ENCODE peak calls at places on chromosomes 13 and 19, in five cellular contexts. N, C, T, S and D are unnamed samples.

GRCh38 chr19:33271246-33272021 is 30.9 kb downstream of the CEBPA start:
- ATAC-seq in N (no peak), T (no peak), S (no peak), C (no peak), D (no peak)

GRCh38 chr13:104015646-104016396 is 949.6 kb upstream of the SLC10A2 start:
- ATAC-seq in C (no peak), T (no peak), N (no peak), S (no peak), D (no peak)

GRCh38 chr19:58559275-58560006 is 1.0 kb upstream of the UBE2M start:
- ATAC-seq in S (peak), N (peak), T (peak), C (peak), D (peak)

GRCh38 chr13:113178070-113178895 is 19.8 kb downstream of the PROZ start:
- ATAC-seq in S (no peak), T (no peak), N (no peak), C (no peak), D (no peak)

GRCh38 chr13:77009011-77009410 is 17.1 kb downstream of the CLN5 start:
- ATAC-seq in N (no peak), C (peak), T (no peak), S (no peak), D (no peak)

GRCh38 chr19:6030214-6030507 is 52.2 kb upstream of the RANBP3 start:
- ATAC-seq in C (no peak), S (no peak), N (peak), T (no peak), D (no peak)

GRCh38 chr13:33644607-33645543 is 173.1 kb upstream of the RFC3 start:
- ATAC-seq in N (peak), S (no peak), T (no peak), C (peak), D (peak)

GRCh38 chr13:36131931-36132297 is 732 bp upstream of the DCLK1 start:
- ATAC-seq in S (no peak), C (no peak), T (no peak), N (peak), D (peak)

GRCh38 chr13:30757026-30757425 is 21.7 kb downstream of the ALOX5AP start:
- ATAC-seq in T (no peak), C (no peak), N (no peak), S (no peak), D (no peak)

GRCh38 chr13:73741742-73742141 is 392.5 kb downstream of the KLF12 start:
- ATAC-seq in S (no peak), N (no peak), T (peak), C (no peak), D (no peak)

GRCh38 chr13:95676100-95676774 is 702 bp upstream of the DNAJC3 start:
- ATAC-seq in T (peak), C (peak), N (no peak), S (peak), D (no peak)

GRCh38 chr13:77714119-77714755 is 16.8 kb downstream of the SLAIN1 start:
- ATAC-seq in N (no peak), T (no peak), C (peak), S (no peak), D (no peak)

GRCh38 chr13:109836629-109837607 is 50.5 kb upstream of the IRS2 start:
- ATAC-seq in S (no peak), N (peak), C (peak), T (peak), D (no peak)

GRCh38 chr19:52658595-52658994 is 20.4 kb upstream of the ZNF83 start:
- ATAC-seq in T (peak), N (no peak), C (no peak), S (no peak), D (no peak)

GRCh38 chr13:44199627-44200207 is 173.9 kb upstream of the SERP2 start:
- ATAC-seq in S (no peak), N (peak), T (no peak), C (no peak), D (peak)

GRCh38 chr13:106210327-106210726 is 325.1 kb downstream of the EFNB2 start:
- ATAC-seq in S (no peak), N (no peak), T (no peak), C (no peak), D (no peak)

GRCh38 chr13:73861136-73861535 is 273.1 kb downstream of the KLF12 start:
- ATAC-seq in S (no peak), N (no peak), C (no peak), T (no peak), D (no peak)

GRCh38 chr19:50874185-50874584 is 946 bp downstream of the KLK2 start:
- ATAC-seq in N (no peak), S (no peak), C (no peak), T (no peak), D (no peak)

GRCh38 chr19:15479391-15480345 is at the start of gene PGLYRP2:
- ATAC-seq in T (peak), C (peak), N (peak), S (peak), D (no peak)

GRCh38 chr19:33693678-33694077 is 71.9 kb downstream of the CHST8 start:
- ATAC-seq in T (no peak), C (no peak), N (no peak), S (no peak), D (no peak)

GRCh38 chr13:94435604-94436226 is 43.8 kb downstream of the DCT start:
- ATAC-seq in N (peak), S (peak), T (peak), C (peak), D (peak)

GRCh38 chr19:4889034-4889825 is 13.5 kb downstream of the ARRDC5 start:
- ATAC-seq in S (peak), N (no peak), C (no peak), T (no peak), D (no peak)

GRCh38 chr13:42996584-42996983 is 4.5 kb upstream of the EPSTI1 start:
- ATAC-seq in T (no peak), S (no peak), N (no peak), C (no peak), D (no peak)

GRCh38 chr13:100842136-100842535 is 167.5 kb upstream of the TMTC4 start:
- ATAC-seq in C (no peak), S (no peak), N (no peak), T (no peak), D (no peak)

GRCh38 chr13:79457948-79458347 is 23.0 kb upstream of the NDFIP2 start:
- ATAC-seq in C (peak), S (peak), T (no peak), N (peak), D (no peak)

GRCh38 chr13:99192480-99192879 is 8.2 kb upstream of the UBAC2 start:
- ATAC-seq in T (no peak), C (peak), S (no peak), N (no peak), D (no peak)

GRCh38 chr13:114226699-114227323 is 7.9 kb upstream of the CDC16 start:
- ATAC-seq in C (peak), N (peak), T (peak), S (peak), D (peak)

GRCh38 chr13:44809152-44809551 is 180.1 kb downstream of the NUFIP1 start:
- ATAC-seq in S (no peak), T (no peak), C (no peak), N (peak), D (no peak)

GRCh38 chr19:53057904-53058579 is 13.5 kb downstream of the ERVV-2 start:
- ATAC-seq in C (no peak), S (no peak), T (no peak), N (no peak), D (no peak)

GRCh38 chr13:20145521-20145920 is 15.3 kb downstream of the GJA3 start:
- ATAC-seq in N (no peak), T (no peak), C (no peak), S (no peak), D (no peak)

GRCh38 chr13:23753523-23753922 is 135.7 kb downstream of the MIPEP start:
- ATAC-seq in N (no peak), T (peak), S (no peak), C (peak), D (no peak)

GRCh38 chr19:51440846-51441409 is 17.3 kb downstream of the SIGLEC8 start:
- ATAC-seq in C (peak), T (no peak), S (peak), N (no peak), D (no peak)

GRCh38 chr13:92260363-92260762 is 861.9 kb downstream of the GPC5 start:
- ATAC-seq in N (no peak), C (no peak), S (no peak), T (no peak), D (no peak)

GRCh38 chr13:73722120-73722519 is 412.1 kb downstream of the KLF12 start:
- ATAC-seq in C (peak), S (no peak), N (no peak), T (peak), D (no peak)

GRCh38 chr13:26503826-26504594 is 53.5 kb upstream of the WASF3 start:
- ATAC-seq in C (no peak), S (no peak), T (no peak), N (no peak), D (no peak)

GRCh38 chr19:1841209-1841924 is 6.9 kb downstream of the REXO1 start:
- ATAC-seq in T (peak), C (no peak), S (peak), N (no peak), D (no peak)
- H3K4me3 ChIP-seq in T (peak), C (no peak), S (peak), N (peak), D (peak)

GRCh38 chr19:13794752-13795589 is at the start of gene ZSWIM4:
- ATAC-seq in S (peak), T (peak), N (peak), C (peak), D (peak)
- TF ChIP-seq EP300 in S (no peak), T (no peak), N (no peak), C (no peak), D (no peak)

GRCh38 chr19:16618248-16618647 is 9.8 kb downstream of the MED26 start:
- ATAC-seq in N (no peak), T (no peak), C (peak), S (no peak), D (no peak)
- TF ChIP-seq POLR2AphosphoS5 in N (no peak), T (no peak), C (peak), S (no peak), D (no peak)

GRCh38 chr19:7191946-7192691 is 102.1 kb downstream of the INSR start:
- ATAC-seq in C (peak), N (no peak), T (no peak), S (no peak), D (no peak)
- H3K4me3 ChIP-seq in C (peak), N (no peak), T (no peak), S (no peak), D (no peak)

GRCh38 chr19:31578326-31578725 is 229.1 kb upstream of the TSHZ3 start:
- ATAC-seq in N (no peak), C (no peak), T (no peak), S (no peak), D (no peak)

GRCh38 chr19:31568724-31569123 is 219.5 kb upstream of the TSHZ3 start:
- ATAC-seq in C (no peak), S (no peak), T (no peak), N (no peak), D (no peak)

GRCh38 chr19:31572671-31573298 is 223.5 kb upstream of the TSHZ3 start:
- ATAC-seq in T (no peak), S (no peak), C (no peak), N (no peak), D (no peak)

GRCh38 chr19:31570718-31571117 is 221.5 kb upstream of the TSHZ3 start:
- ATAC-seq in S (no peak), T (no peak), C (no peak), N (no peak), D (no peak)

GRCh38 chr19:31574251-31574973 is 225.2 kb upstream of the TSHZ3 start:
- ATAC-seq in N (no peak), T (no peak), C (no peak), S (no peak), D (no peak)
- TF ChIP-seq EP300 in N (no peak), T (no peak), C (no peak), S (no peak), D (no peak)

DNA sequence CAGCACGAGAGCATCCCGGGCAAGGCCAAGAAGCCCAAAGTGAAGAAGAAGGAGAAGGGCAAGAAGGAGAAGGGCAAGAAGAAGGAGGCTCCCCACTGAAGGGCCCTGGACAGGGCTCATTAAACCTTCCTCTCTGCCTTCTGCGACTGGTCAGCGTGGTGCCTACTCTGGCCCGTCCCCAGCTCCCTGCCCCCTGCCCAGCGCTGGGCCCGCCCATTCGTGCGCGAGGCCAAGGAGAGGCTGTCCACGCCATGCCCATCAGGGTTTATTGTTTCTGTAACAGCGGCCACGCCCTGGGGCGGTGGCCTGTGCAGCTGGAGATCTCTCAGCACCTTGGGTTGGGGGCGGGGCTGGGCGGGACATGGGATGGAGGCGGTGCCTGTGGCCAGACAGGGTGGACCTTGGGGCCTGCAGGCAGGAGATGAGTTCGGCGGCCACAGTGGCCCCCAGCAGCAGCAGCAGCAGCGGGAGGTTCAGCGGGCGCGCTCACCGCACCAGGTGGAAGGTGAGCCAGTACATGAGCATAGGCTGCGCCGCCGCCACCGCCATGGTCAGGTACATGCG is 897 bp downstream of the C19orf33 start:
- ATAC-seq in T (peak), C (no peak), S (peak), N (peak), D (peak)
- TF ChIP-seq POLR2AphosphoS5 in T (no peak), C (no peak), S (peak), N (peak), D (no peak)

GRCh38 chr13:50842246-50842645 is 1.2 kb downstream of the DLEU7 start:
- ATAC-seq in T (no peak), N (no peak), S (no peak), C (no peak), D (no peak)
- H3K4me3 ChIP-seq in T (no peak), N (no peak), S (no peak), C (no peak), D (no peak)

DNA sequence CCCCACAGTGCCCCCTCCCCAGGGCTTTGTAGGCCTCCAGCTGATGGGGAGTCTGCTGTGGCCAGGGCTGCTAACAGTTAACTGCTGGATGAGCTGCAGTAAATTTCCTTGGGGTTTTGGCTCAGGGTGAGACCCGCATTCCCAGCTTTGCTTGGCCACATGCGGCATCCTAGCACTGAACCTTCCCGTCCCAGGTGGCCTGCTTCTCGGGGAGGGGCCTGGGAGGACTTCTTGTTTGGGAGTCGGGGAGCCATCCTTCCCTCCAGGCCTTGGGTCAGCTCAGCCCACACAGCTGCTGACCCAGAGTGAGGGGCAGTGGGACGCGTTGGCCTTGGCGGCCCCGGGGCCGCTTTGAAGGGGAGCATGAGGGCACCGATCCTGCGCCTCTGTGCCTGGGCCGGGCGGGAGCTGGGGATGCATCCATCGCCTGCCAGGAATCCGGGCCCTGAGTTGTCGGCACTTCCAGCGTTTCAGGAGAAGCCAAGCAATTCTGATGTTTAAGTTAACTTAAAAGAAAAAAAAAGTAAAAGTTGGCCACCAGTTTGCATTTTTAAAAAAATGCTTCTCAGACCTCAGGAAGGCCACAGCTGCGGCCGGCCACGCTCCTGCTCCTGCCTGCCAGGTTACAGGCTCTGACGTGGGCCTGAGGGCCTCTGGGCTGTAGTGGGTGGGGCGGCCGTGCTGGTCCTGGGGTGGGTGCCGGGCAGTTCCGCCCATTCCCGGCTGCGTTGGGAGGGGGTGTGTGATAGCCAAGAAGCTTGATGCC is 27.7 kb downstream of the CRTC1 start:
- ATAC-seq in C (no peak), N (peak), T (no peak), S (no peak), D (peak)
- TF ChIP-seq EP300 in C (no peak), N (no peak), T (no peak), S (no peak), D (no peak)